ENCODE peak calls at places on chromosomes 4 and X, in six cellular contexts. Q is M059J; S is AG09319; K is transverse colon; C is AG08396; X is activated CD8-positive, alpha-beta T cell treated with anti-CD3 and anti-CD28 coated beads, Interleukin-2, amount 10 ng/mL, durations not matched to agents 7 days and 5 days. V is an unnamed sample.
A peak's percentile ranks its signal among the peaks of the same experiment; 100 is the strongest.

GRCh38 chr4:119733431-119733830 is 104.8 kb upstream of the PDE5A start:
- DNase-seq in C (no peak), Q (peak; percentile 62), X (no peak), S (no peak), K (no peak), V (no peak)

GRCh38 chr4:182746876-182747275 is 170.3 kb downstream of the DCTD start:
- DNase-seq in Q (no peak), C (no peak), K (no peak), X (no peak), S (no peak), V (no peak)

GRCh38 chr4:65668201-65669007 is 1.9 kb downstream of the EPHA5 start:
- DNase-seq in C (peak; percentile 9), K (no peak), Q (peak; percentile 84), S (no peak), X (no peak), V (no peak)

GRCh38 chr4:17510582-17510981 is 1.3 kb downstream of the QDPR start:
- DNase-seq in K (no peak), X (no peak), S (no peak), C (no peak), Q (no peak), V (no peak)

GRCh38 chr4:128358231-128358902 is 70.8 kb upstream of the PGRMC2 start:
- DNase-seq in S (peak; percentile 91), C (peak; percentile 59), K (no peak), Q (peak; percentile 82), X (no peak), V (no peak)

GRCh38 chr4:165506780-165507305 is 128.0 kb downstream of the CPE start:
- DNase-seq in C (no peak), S (no peak), Q (no peak), K (no peak), X (no peak), V (no peak)

GRCh38 chr4:26171953-26172352 is 148.9 kb upstream of the RBPJ start:
- DNase-seq in S (no peak), K (no peak), Q (peak; percentile 30), C (peak; percentile 43), X (no peak), V (no peak)

GRCh38 chrX:106783716-106784115 is 18.8 kb upstream of the TBC1D8B start:
- DNase-seq in S (no peak), Q (no peak), K (no peak), C (no peak), X (no peak), V (no peak)

GRCh38 chr4:120824905-120825304 is 97.6 kb downstream of the PRDM5 start:
- DNase-seq in K (no peak), X (no peak), S (no peak), Q (no peak), C (no peak), V (no peak)

GRCh38 chr4:3514806-3515421 is 17.3 kb downstream of the LRPAP1 start:
- DNase-seq in X (no peak), K (no peak), S (no peak), C (no peak), Q (no peak), V (no peak)

GRCh38 chr4:72394264-72394663 is 174.8 kb downstream of the ADAMTS3 start:
- DNase-seq in K (no peak), X (no peak), S (no peak), C (no peak), Q (no peak), V (no peak)

V was measured in AG09309.